ENCODE peak calls at places on chromosomes 3 and 15, in eight cellular contexts. One of them, this sample, is unnamed.

GRCh38 chr15:67175643-67176071 is 78.8 kb downstream of the AAGAB start:
- DNase-seq in tibial artery: peak; percentile 76
- DNase-seq in non-pigmented ciliary epithelial cell: no peak
- DNase-seq in neural crest cell: no peak
- DNase-seq in astrocyte of the spinal cord: no peak
- DNase-seq in T47D: no peak
- DNase-seq in activated T-cell treated with anti-CD3 and anti-CD28 coated beads for 48 hours: peak; percentile 15
- DNase-seq in GM03348: peak; percentile 57
- DNase-seq in this sample: no peak

GRCh38 chr15:74727727-74728126 is 2.4 kb upstream of the CYP1A1 start:
- DNase-seq in GM03348: no peak
- DNase-seq in neural crest cell: no peak
- DNase-seq in activated T-cell treated with anti-CD3 and anti-CD28 coated beads for 48 hours: no peak
- DNase-seq in T47D: peak; percentile 7
- DNase-seq in non-pigmented ciliary epithelial cell: no peak
- DNase-seq in astrocyte of the spinal cord: no peak
- DNase-seq in tibial artery: no peak
- DNase-seq in this sample: no peak

GRCh38 chr15:98823012-98823458 is 174.7 kb downstream of the IGF1R start:
- DNase-seq in activated T-cell treated with anti-CD3 and anti-CD28 coated beads for 48 hours: no peak
- DNase-seq in neural crest cell: no peak
- DNase-seq in tibial artery: no peak
- DNase-seq in GM03348: peak; percentile 53
- DNase-seq in astrocyte of the spinal cord: peak; percentile 92
- DNase-seq in T47D: peak; percentile 59
- DNase-seq in non-pigmented ciliary epithelial cell: peak; percentile 77
- DNase-seq in this sample: no peak

GRCh38 chr3:131688370-131688769 is 185.6 kb upstream of the MRPL3 start:
- DNase-seq in astrocyte of the spinal cord: peak; percentile 51
- DNase-seq in tibial artery: no peak
- DNase-seq in activated T-cell treated with anti-CD3 and anti-CD28 coated beads for 48 hours: no peak
- DNase-seq in GM03348: peak; percentile 72
- DNase-seq in T47D: no peak
- DNase-seq in non-pigmented ciliary epithelial cell: no peak
- DNase-seq in neural crest cell: no peak
- DNase-seq in this sample: no peak

GRCh38 chr15:40150163-40150925 is 10.5 kb upstream of the BUB1B start:
- DNase-seq in astrocyte of the spinal cord: peak; percentile 63
- DNase-seq in tibial artery: no peak
- DNase-seq in activated T-cell treated with anti-CD3 and anti-CD28 coated beads for 48 hours: no peak
- DNase-seq in T47D: peak; percentile 72
- DNase-seq in non-pigmented ciliary epithelial cell: no peak
- DNase-seq in neural crest cell: no peak
- DNase-seq in GM03348: no peak
- DNase-seq in this sample: no peak

GRCh38 chr3:172257638-172258400 is 190.4 kb downstream of the GHSR start:
- DNase-seq in non-pigmented ciliary epithelial cell: peak; percentile 70
- DNase-seq in astrocyte of the spinal cord: peak; percentile 54
- DNase-seq in activated T-cell treated with anti-CD3 and anti-CD28 coated beads for 48 hours: no peak
- DNase-seq in neural crest cell: no peak
- DNase-seq in T47D: no peak
- DNase-seq in GM03348: no peak
- DNase-seq in tibial artery: no peak
- DNase-seq in this sample: no peak

GRCh38 chr15:67359431-67360082 is 105.0 kb downstream of the IQCH start:
- DNase-seq in non-pigmented ciliary epithelial cell: no peak
- DNase-seq in neural crest cell: no peak
- DNase-seq in activated T-cell treated with anti-CD3 and anti-CD28 coated beads for 48 hours: no peak
- DNase-seq in astrocyte of the spinal cord: no peak
- DNase-seq in GM03348: no peak
- DNase-seq in tibial artery: no peak
- DNase-seq in T47D: no peak
- DNase-seq in this sample: no peak

GRCh38 chr3:197730200-197730599 is 6.5 kb downstream of the RUBCN start:
- DNase-seq in tibial artery: no peak
- DNase-seq in GM03348: peak; percentile 85
- DNase-seq in astrocyte of the spinal cord: peak; percentile 87
- DNase-seq in T47D: no peak
- DNase-seq in non-pigmented ciliary epithelial cell: no peak
- DNase-seq in activated T-cell treated with anti-CD3 and anti-CD28 coated beads for 48 hours: no peak
- DNase-seq in neural crest cell: no peak
- DNase-seq in this sample: no peak

GRCh38 chr3:71584216-71585061 is 911 bp upstream of the FOXP1 start:
- DNase-seq in non-pigmented ciliary epithelial cell: no peak
- DNase-seq in astrocyte of the spinal cord: peak; percentile 69
- DNase-seq in GM03348: peak; percentile 58
- DNase-seq in neural crest cell: peak; percentile 6
- DNase-seq in T47D: peak; percentile 56
- DNase-seq in activated T-cell treated with anti-CD3 and anti-CD28 coated beads for 48 hours: peak; percentile 58
- DNase-seq in tibial artery: peak; percentile 78
- DNase-seq in this sample: peak; percentile 78

GRCh38 chr3:51340311-51340829 is 44.7 kb upstream of the MANF start:
- DNase-seq in non-pigmented ciliary epithelial cell: peak; percentile 78
- DNase-seq in T47D: peak; percentile 29
- DNase-seq in neural crest cell: no peak
- DNase-seq in tibial artery: peak; percentile 74
- DNase-seq in activated T-cell treated with anti-CD3 and anti-CD28 coated beads for 48 hours: no peak
- DNase-seq in astrocyte of the spinal cord: peak; percentile 94
- DNase-seq in GM03348: peak; percentile 91
- DNase-seq in this sample: no peak

GRCh38 chr3:152581941-152582340 is 253.0 kb upstream of the P2RY1 start:
- DNase-seq in neural crest cell: no peak
- DNase-seq in tibial artery: no peak
- DNase-seq in T47D: no peak
- DNase-seq in activated T-cell treated with anti-CD3 and anti-CD28 coated beads for 48 hours: no peak
- DNase-seq in non-pigmented ciliary epithelial cell: no peak
- DNase-seq in GM03348: no peak
- DNase-seq in astrocyte of the spinal cord: no peak
- DNase-seq in this sample: no peak

This sample was measured in type B pancreatic cell.